ENCODE peak calls at places on chromosomes 16 and 17, in four cellular contexts. Z is H1, I is K562, G is GM12878. U is an unnamed sample.

GRCh38 chr17:61009619-61010018 is 332.0 kb downstream of the BCAS3 start:
- DNase-seq in I (no peak), G (peak), Z (no peak), U (no peak)

GRCh38 chr16:11583889-11584565 is 2.7 kb downstream of the LITAF start:
- DNase-seq in G (no peak), I (no peak), Z (no peak), U (no peak)

GRCh38 chr17:45131616-45132301 is 556 bp downstream of the PLCD3 start:
- DNase-seq in Z (no peak), I (peak), G (no peak), U (peak)

GRCh38 chr17:49775546-49776260 is 11.8 kb upstream of the FAM117A start:
- DNase-seq in G (no peak), Z (no peak), I (no peak), U (no peak)

GRCh38 chr17:8791910-8792270 is 7.3 kb downstream of the MFSD6L start:
- DNase-seq in Z (no peak), G (no peak), I (no peak), U (no peak)

GRCh38 chr16:648071-648785 is 937 bp upstream of the WDR90 start:
- DNase-seq in Z (no peak), G (no peak), I (no peak), U (peak)

GRCh38 chr17:64975318-64976087 is 56.2 kb upstream of the LRRC37A3 start:
- DNase-seq in I (peak), G (peak), Z (peak), U (peak)

GRCh38 chr17:82179412-82179811 is 33.2 kb downstream of the CCDC57 start:
- DNase-seq in G (no peak), I (no peak), Z (no peak), U (no peak)

GRCh38 chr16:15523092-15523541 is 88.7 kb downstream of the BMERB1 start:
- DNase-seq in Z (no peak), I (peak), G (no peak), U (no peak)

GRCh38 chr16:50266337-50267091 is at the start of gene ADCY7:
- DNase-seq in G (no peak), I (peak), Z (no peak), U (peak)

GRCh38 chr16:31861415-31861814 is 12.2 kb upstream of the ZNF267 start:
- DNase-seq in Z (no peak), I (no peak), G (no peak), U (no peak)

GRCh38 chr17:30113213-30113612 is 3.4 kb upstream of the NSRP1 start:
- DNase-seq in Z (no peak), G (peak), I (no peak), U (no peak)

GRCh38 chr17:4559851-4560820 is at the start of gene GGT6:
- DNase-seq in G (no peak), I (no peak), Z (no peak), U (no peak)

GRCh38 chr17:57557793-57558681 is 187.1 kb downstream of the CCDC182 start:
- DNase-seq in Z (no peak), G (no peak), I (no peak), U (no peak)

GRCh38 chr16:84947022-84947421 is 64.3 kb downstream of the ZDHHC7 start:
- DNase-seq in Z (no peak), I (peak), G (no peak), U (no peak)

GRCh38 chr17:17778308-17779014 is 58.3 kb downstream of the SREBF1 start:
- DNase-seq in G (no peak), I (no peak), Z (no peak), U (peak)

GRCh38 chr17:82231562-82232321 is 2.9 kb downstream of the SLC16A3 start:
- DNase-seq in G (no peak), Z (no peak), I (peak), U (no peak)

GRCh38 chr17:61335845-61336655 is 63.6 kb upstream of the TBX2 start:
- DNase-seq in I (no peak), G (no peak), Z (no peak), U (peak)

GRCh38 chr17:12342609-12343248 is 322.1 kb downstream of the MAP2K4 start:
- DNase-seq in Z (peak), I (peak), G (no peak), U (peak)

GRCh38 chr17:41048441-41048840 is 1.3 kb upstream of the KRTAP2-1 start:
- DNase-seq in Z (no peak), I (no peak), G (no peak), U (no peak)

GRCh38 chr17:28492352-28493310 is 13.5 kb upstream of the FOXN1 start:
- DNase-seq in Z (no peak), I (no peak), G (no peak), U (no peak)

GRCh38 chr16:8864480-8864879 is 4.3 kb downstream of the CARHSP1 start:
- DNase-seq in Z (no peak), G (no peak), I (no peak), U (no peak)

GRCh38 chr17:75539969-75540729 is 14.7 kb downstream of the LLGL2 start:
- DNase-seq in Z (no peak), G (no peak), I (no peak), U (peak)

GRCh38 chr16:89669755-89670154 is 12.1 kb downstream of the SPATA33 start:
- DNase-seq in Z (no peak), G (no peak), I (peak), U (no peak)

GRCh38 chr16:17371014-17371296 is 99.8 kb downstream of the XYLT1 start:
- DNase-seq in I (no peak), G (no peak), Z (no peak), U (no peak)
- TF ChIP-seq NRF1 in I (no peak), G (no peak), Z (no peak), U (no peak)

DNA sequence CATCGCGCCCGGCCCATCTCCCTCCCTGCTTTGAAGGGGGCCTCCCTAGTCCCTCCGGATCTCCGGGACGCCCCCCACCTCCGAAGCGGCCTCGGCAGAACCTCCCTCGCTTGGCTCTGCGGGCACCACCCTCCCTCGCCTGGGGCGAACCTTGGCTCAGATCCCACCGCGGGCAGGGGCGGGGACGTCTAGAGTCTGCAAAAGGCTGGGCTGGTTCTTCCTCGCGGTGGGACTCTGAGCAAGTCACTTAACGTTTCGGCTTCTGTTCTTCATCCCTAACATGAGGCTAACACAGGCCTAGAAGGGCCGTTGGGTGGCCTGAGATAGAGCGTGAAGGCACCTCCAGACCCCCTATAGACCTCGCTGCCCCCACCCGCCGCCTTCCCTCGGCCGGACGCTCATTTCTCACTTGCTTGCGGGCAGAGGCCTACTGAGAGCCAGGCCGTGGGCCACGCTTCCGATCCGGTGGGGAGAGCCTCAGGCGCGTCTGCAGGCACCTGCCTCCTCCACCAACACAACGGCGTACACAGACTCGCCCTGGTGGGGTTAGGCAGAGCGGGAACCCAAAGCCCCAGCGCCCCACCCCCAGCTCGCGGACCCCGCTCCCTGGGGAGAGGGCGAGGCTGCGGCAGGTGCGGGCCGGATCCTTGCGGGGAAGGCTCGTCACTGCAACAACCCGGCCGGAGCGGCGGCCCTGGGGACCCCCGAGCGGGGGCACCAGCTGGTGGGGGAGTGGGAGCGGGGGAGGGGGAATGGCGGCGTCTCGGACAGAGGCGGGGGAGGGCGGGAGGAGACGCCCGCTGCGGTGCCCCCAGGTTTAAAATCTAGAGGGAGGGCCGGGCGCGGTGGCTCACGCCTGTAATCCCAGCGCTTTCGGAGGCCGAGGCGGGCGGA is 5.4 kb downstream of the MYO1C start:
- DNase-seq in Z (no peak), I (peak), G (peak), U (no peak)
- TF ChIP-seq SIN3A in Z (no peak), I (no peak), G (no peak), U (no peak)

GRCh38 chr17:66578781-66579489 is 256.0 kb upstream of the CACNG5 start:
- DNase-seq in Z (no peak), I (no peak), G (no peak), U (no peak)

GRCh38 chr17:66583112-66583748 is 251.7 kb upstream of the CACNG5 start:
- DNase-seq in I (no peak), Z (no peak), G (no peak), U (no peak)

GRCh38 chr17:66580601-66581385 is 254.1 kb upstream of the CACNG5 start:
- DNase-seq in Z (no peak), G (no peak), I (peak), U (peak)

GRCh38 chr17:66582373-66583111 is 252.4 kb upstream of the CACNG5 start:
- DNase-seq in I (no peak), Z (no peak), G (no peak), U (no peak)

GRCh38 chr17:66580178-66580577 is 254.7 kb upstream of the CACNG5 start:
- DNase-seq in G (no peak), Z (no peak), I (no peak), U (no peak)
- TF ChIP-seq NRF1 in G (no peak), Z (no peak), I (no peak), U (no peak)

GRCh38 chr17:78114831-78115723 is 13.5 kb downstream of the TMC6 start:
- DNase-seq in I (peak), G (no peak), Z (no peak), U (peak)

GRCh38 chr17:78113804-78114785 is 14.5 kb downstream of the TMC6 start:
- DNase-seq in G (no peak), I (no peak), Z (no peak), U (no peak)

GRCh38 chr17:78116411-78116810 is 12.1 kb downstream of the TMC6 start:
- DNase-seq in G (no peak), Z (no peak), I (peak), U (no peak)

GRCh38 chr17:78118801-78119241 is 9.7 kb downstream of the TMC6 start:
- DNase-seq in G (no peak), I (no peak), Z (no peak), U (no peak)

DNA sequence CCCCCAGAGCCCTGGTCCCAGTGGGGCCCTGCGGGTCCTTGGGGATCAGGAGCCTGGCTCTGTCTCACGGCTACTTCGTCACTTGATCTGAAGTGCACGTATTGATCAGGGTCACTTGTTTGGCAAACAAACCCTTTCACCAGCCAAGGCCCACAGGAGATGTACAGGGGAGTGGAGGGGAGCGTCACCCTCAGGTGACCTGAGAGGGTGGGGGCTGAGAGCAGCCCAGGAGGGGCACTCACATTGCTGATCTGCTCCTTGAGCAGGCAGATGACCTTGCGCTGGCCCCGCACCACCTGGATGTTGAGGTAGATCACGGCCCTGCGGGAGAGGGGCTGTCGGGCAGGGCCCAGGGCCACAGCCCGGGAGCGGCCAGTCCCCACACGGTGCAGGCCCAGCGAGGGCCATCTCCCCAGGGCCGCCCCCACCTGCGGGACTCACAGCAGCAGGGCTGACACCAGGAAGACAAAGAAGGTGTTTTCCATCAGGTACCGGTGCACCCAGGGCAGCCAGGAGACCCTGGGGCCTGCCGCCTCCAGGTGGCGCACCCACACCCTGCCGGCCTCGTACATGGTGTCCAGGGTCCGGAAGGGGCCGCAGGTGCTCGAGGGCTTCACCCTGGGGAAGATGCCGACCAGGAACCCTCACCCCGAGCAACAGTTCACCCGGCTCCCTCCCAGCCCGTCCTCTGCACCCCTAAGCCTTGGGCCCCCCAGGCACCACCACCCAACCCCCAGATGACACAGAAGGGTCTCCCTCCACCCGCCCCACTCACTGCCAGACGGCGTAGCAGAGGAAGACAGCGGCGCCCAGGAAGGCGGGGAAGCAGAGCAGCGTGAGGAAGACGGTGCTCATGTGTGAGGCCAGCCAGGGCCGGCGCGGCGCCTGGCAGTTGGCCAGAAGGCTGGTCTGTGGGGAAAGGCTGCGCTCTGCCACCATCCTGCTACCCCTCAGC is 11.3 kb downstream of the TMC6 start:
- DNase-seq in G (no peak), Z (no peak), I (peak), U (peak)
- TF ChIP-seq SIN3A in G (no peak), Z (no peak), I (no peak), U (no peak)

GRCh38 chr16:77777745-77778144 is 10.6 kb upstream of the VAT1L start:
- DNase-seq in Z (no peak), G (no peak), I (no peak), U (no peak)
- TF ChIP-seq NRF1 in Z (no peak), G (no peak), I (no peak), U (no peak)

DNA sequence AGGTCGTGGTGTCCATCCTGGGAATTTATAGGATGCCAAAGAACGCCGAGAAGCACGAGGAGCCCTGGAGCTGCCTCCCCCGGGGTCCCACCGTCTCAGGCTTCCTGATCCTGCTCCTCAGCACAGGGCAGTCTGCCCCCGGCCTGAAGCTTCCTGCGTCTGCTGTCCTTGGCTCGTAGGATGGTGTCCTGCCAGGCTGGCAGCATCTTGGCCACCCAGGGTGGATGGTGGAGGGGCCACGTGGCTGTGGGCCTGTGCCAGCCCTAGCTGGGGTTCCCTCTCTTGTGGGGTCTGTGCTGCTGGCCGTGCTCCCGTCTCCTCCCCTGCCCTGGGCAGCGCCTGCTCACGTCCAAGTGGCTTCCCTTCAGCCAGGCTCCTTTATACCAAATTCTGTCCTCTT is 46.3 kb downstream of the BAIAP2 start:
- DNase-seq in I (no peak), Z (no peak), G (no peak), U (no peak)
- TF ChIP-seq SIN3A in I (no peak), Z (no peak), G (no peak), U (no peak)

GRCh38 chr17:27356091-27356705 is 62.3 kb downstream of the WSB1 start:
- DNase-seq in I (peak), Z (no peak), G (no peak), U (no peak)

GRCh38 chr17:27354491-27355081 is 60.7 kb downstream of the WSB1 start:
- DNase-seq in Z (no peak), G (no peak), I (peak), U (no peak)

GRCh38 chr17:27354051-27354490 is 60.2 kb downstream of the WSB1 start:
- DNase-seq in Z (no peak), I (no peak), G (no peak), U (no peak)

GRCh38 chr17:27355419-27355818 is 61.5 kb downstream of the WSB1 start:
- DNase-seq in Z (no peak), G (no peak), I (no peak), U (no peak)

DNA sequence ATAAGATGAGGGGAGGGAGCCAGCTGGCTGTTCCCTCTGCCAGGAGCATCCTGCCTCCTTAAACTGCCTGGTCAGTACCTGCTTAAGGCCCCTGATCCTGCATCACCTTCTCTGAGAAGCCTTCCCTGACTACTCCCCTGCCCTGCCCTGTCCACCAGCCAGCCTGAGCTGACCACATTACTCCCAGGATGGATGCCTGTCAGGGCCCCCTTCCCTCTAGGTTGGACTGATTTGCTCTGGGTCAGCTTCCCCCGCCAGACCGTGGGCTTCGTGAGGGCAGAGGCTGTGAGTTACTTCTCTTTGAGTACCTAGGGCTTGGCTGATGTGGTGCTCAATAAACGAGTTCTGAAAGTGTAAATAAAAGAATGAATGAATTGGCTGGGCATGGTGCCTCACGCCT is 63.3 kb downstream of the WSB1 start:
- DNase-seq in G (no peak), I (no peak), Z (no peak), U (no peak)
- TF ChIP-seq NRF1 in G (no peak), I (no peak), Z (no peak), U (no peak)

GRCh38 chr17:74243013-74243755 is 29.8 kb downstream of the TTYH2 start:
- DNase-seq in Z (no peak), G (no peak), I (no peak), U (peak)

GRCh38 chr17:74244128-74244527 is 29.9 kb upstream of the DNAI2 start:
- DNase-seq in I (no peak), G (no peak), Z (no peak), U (no peak)

GRCh38 chr17:74244543-74244942 is 29.5 kb upstream of the DNAI2 start:
- DNase-seq in G (no peak), I (no peak), Z (no peak), U (no peak)

GRCh38 chr17:74245145-74245817 is 28.8 kb upstream of the DNAI2 start:
- DNase-seq in I (no peak), Z (peak), G (no peak), U (peak)

DNA sequence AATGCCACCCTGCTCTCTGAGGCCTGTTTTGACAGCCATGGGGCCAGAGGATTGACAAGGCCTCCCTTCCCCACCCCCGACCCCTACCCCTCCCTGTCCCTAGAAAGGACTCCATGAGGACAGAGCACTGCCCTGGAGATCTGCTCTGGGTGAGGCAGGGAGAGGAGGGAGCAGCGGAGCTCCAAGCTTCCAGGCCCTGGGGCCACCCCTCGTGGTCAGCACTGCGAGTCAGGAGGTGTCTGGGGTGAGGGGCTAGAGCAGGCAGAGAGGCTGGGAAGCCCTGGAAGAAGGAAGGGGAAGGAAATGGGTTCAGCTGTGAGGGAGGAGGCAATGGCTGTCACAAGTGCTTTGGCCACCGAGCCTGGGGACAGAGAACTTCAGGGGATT is 28.2 kb upstream of the DNAI2 start:
- DNase-seq in G (no peak), I (no peak), Z (no peak), U (no peak)
- TF ChIP-seq SIN3A in G (no peak), I (no peak), Z (no peak), U (no peak)

U was measured in SK-N-SH.